ENCODE peak calls at places on chromosomes 4 and X, in nine cellular contexts. U, T, S, Y, F, A, P, D and Q are unnamed samples.

GRCh38 chrX:105461013-105461412 is 240.5 kb upstream of the TEX13A start:
- DNase-seq in F (no peak), U (no peak), S (no peak), Y (no peak), P (no peak), T (no peak), D (no peak), A (no peak), Q (no peak)

GRCh38 chrX:2701600-2701999 is 10.5 kb downstream of the CD99 start:
- DNase-seq in T (no peak), S (no peak), Y (no peak), A (no peak), U (no peak), D (no peak), P (no peak), F (no peak), Q (no peak)

GRCh38 chrX:23271011-23271410 is 63.6 kb upstream of the PTCHD1 start:
- DNase-seq in D (no peak), P (no peak), U (no peak), T (no peak), S (no peak), Y (no peak), A (no peak), F (no peak), Q (no peak)

GRCh38 chrX:129115104-129115503 is 408.2 kb downstream of the SMARCA1 start:
- DNase-seq in T (peak; percentile 12), A (no peak), Y (peak; percentile 38), F (peak; percentile 50), S (no peak), D (peak; percentile 30), P (no peak), U (no peak), Q (peak; percentile 65)

GRCh38 chr4:43560047-43560446 is 667.5 kb downstream of the GRXCR1 start:
- DNase-seq in P (no peak), D (no peak), U (no peak), Y (no peak), F (no peak), T (no peak), S (no peak), A (no peak), Q (no peak)

GRCh38 chrX:104854790-104855340 is 288.9 kb downstream of the IL1RAPL2 start:
- DNase-seq in U (no peak), P (no peak), T (no peak), D (no peak), Y (no peak), F (no peak), A (no peak), S (no peak), Q (no peak)

GRCh38 chrX:53223955-53224859 is 800 bp downstream of the KDM5C start:
- DNase-seq in F (no peak), S (peak; percentile 23), T (peak; percentile 6), Y (peak; percentile 23), D (no peak), P (no peak), U (no peak), A (no peak), Q (no peak)

GRCh38 chr4:88751258-88752075 is 53.8 kb upstream of the NAP1L5 start:
- DNase-seq in P (no peak), Y (no peak), U (no peak), T (no peak), F (no peak), A (no peak), D (no peak), S (no peak), Q (no peak)

GRCh38 chrX:50827996-50828395 is 14.0 kb upstream of the SHROOM4 start:
- DNase-seq in T (no peak), Y (no peak), U (no peak), F (no peak), S (no peak), D (no peak), A (no peak), P (no peak), Q (no peak)

GRCh38 chr4:7070729-7071511 is 3.1 kb upstream of the GRPEL1 start:
- DNase-seq in Y (peak; percentile 86), D (peak; percentile 45), T (peak; percentile 88), U (peak; percentile 81), A (peak; percentile 84), P (peak; percentile 80), S (peak; percentile 89), F (peak; percentile 64), Q (peak; percentile 75)

GRCh38 chr4:110959041-110959643 is 336.3 kb upstream of the PITX2 start:
- DNase-seq in A (no peak), S (no peak), P (no peak), U (no peak), F (no peak), D (no peak), Y (no peak), T (no peak), Q (no peak)

GRCh38 chr4:13933163-13933562 is 305.6 kb upstream of the BOD1L1 start:
- DNase-seq in T (no peak), F (no peak), U (no peak), P (no peak), A (no peak), D (no peak), S (no peak), Y (no peak), Q (no peak)

GRCh38 chr4:184416913-184417734 is 57.2 kb downstream of the IRF2 start:
- DNase-seq in A (peak; percentile 24), S (peak; percentile 35), T (peak; percentile 45), P (no peak), F (no peak), D (no peak), Y (no peak), U (peak; percentile 23), Q (no peak)

GRCh38 chr4:84878541-84878940 is 87.9 kb downstream of the WDFY3 start:
- DNase-seq in A (no peak), U (no peak), P (no peak), D (no peak), Y (no peak), S (no peak), T (no peak), F (no peak), Q (no peak)

GRCh38 chrX:13938766-13939530 is 90.7 kb downstream of the GEMIN8 start:
- DNase-seq in D (no peak), A (no peak), S (no peak), U (no peak), T (no peak), P (no peak), Y (no peak), F (no peak), Q (peak; percentile 19)